ENCODE peak calls at places on chromosomes 4 and X, in six cellular contexts. L, F, M, B, X and Z are unnamed samples.

GRCh38 chr4:66357316-66357715 is 687.0 kb upstream of the EPHA5 start:
- DNase-seq in L (no peak), F (peak), M (no peak), B (no peak), X (no peak), Z (no peak)

GRCh38 chr4:8547108-8547911 is 32.9 kb upstream of the GPR78 start:
- DNase-seq in L (no peak), F (no peak), M (no peak), B (peak), X (no peak), Z (no peak)

GRCh38 chr4:106929248-106929647 is 106.9 kb downstream of the DKK2 start:
- DNase-seq in L (no peak), F (no peak), M (no peak), B (no peak), X (no peak), Z (no peak)

GRCh38 chr4:173052439-173052838 is 116.2 kb upstream of the GALNT7 start:
- DNase-seq in L (no peak), F (no peak), M (no peak), B (no peak), X (no peak), Z (no peak)

GRCh38 chrX:73977542-73978169 is 326.3 kb upstream of the ZCCHC13 start:
- DNase-seq in L (no peak), F (no peak), M (no peak), B (peak), X (no peak), Z (no peak)

GRCh38 chrX:44675364-44676024 is 132.8 kb upstream of the FUNDC1 start:
- DNase-seq in L (peak), F (peak), M (peak), B (peak), X (peak), Z (peak)

GRCh38 chrX:34218063-34218462 is 85.9 kb upstream of the FAM47A start:
- DNase-seq in L (no peak), F (no peak), M (no peak), B (peak), X (no peak), Z (no peak)

GRCh38 chr4:6727943-6728250 is 11.9 kb downstream of the BLOC1S4 start:
- DNase-seq in L (no peak), F (no peak), M (no peak), B (no peak), X (no peak), Z (no peak)

GRCh38 chrX:67545772-67546495 is 2.1 kb downstream of the AR start:
- DNase-seq in L (peak), F (no peak), M (peak), B (peak), X (no peak), Z (peak)